ENCODE peak calls at places on chromosomes 12 and 14, in nine cellular contexts. T is GOT3; D is neuronal stem cell; C is hepatocyte; S is NCI-H1436 treated with DMSO at 0.1 percent for 48 hours; Y is stimulated activated CD4-positive, alpha-beta T cell treated with anti-CD3 and anti-CD28 coated beads, Interleukin-2, amount 100 ng/mL, for 48 hours; I is posterior vena cava; R is left ventricle myocardium superior; G is epithelial cell of proximal tubule. N is an unnamed sample.

GRCh38 chr12:57224973-57225679 is 4.4 kb upstream of the SHMT2 start:
- DNase-seq in T (no peak), D (no peak), C (peak), S (no peak), Y (peak), I (no peak), R (peak), G (no peak), N (no peak)

GRCh38 chr14:98136019-98136418 is 1136.0 kb downstream of the BCL11B start:
- DNase-seq in T (no peak), D (no peak), C (no peak), S (no peak), Y (no peak), I (no peak), R (no peak), G (no peak), N (no peak)

GRCh38 chr12:96438330-96438729 is 38.1 kb upstream of the CDK17 start:
- DNase-seq in T (no peak), D (no peak), C (no peak), S (no peak), Y (no peak), I (no peak), R (no peak), G (no peak), N (no peak)

GRCh38 chr12:78473136-78473535 is 391.4 kb upstream of the SYT1 start:
- DNase-seq in T (no peak), D (no peak), C (peak), S (no peak), Y (no peak), I (no peak), R (no peak), G (no peak), N (no peak)

GRCh38 chr14:60723218-60724079 is 702 bp downstream of the SIX4 start:
- DNase-seq in T (no peak), D (peak), C (peak), S (no peak), Y (peak), I (peak), R (peak), G (no peak), N (peak)

GRCh38 chr14:92754956-92755355 is 6.5 kb upstream of the LGMN start:
- DNase-seq in T (no peak), D (no peak), C (no peak), S (no peak), Y (no peak), I (no peak), R (no peak), G (no peak), N (no peak)

GRCh38 chr14:86933460-86933859 is 1059.5 kb downstream of the GALC start:
- DNase-seq in T (no peak), D (no peak), C (no peak), S (no peak), Y (no peak), I (no peak), R (no peak), G (no peak), N (no peak)

GRCh38 chr12:17593715-17594406 is 496.1 kb downstream of the RERGL start:
- DNase-seq in T (no peak), D (no peak), C (no peak), S (no peak), Y (no peak), I (no peak), R (no peak), G (no peak), N (no peak)

GRCh38 chr12:122835693-122836026 is 403 bp downstream of the HIP1R start:
- DNase-seq in T (no peak), D (no peak), C (peak), S (no peak), Y (peak), I (peak), R (peak), G (no peak), N (no peak)

GRCh38 chr14:30223385-30223785 is 295.7 kb upstream of the PRKD1 start:
- DNase-seq in T (no peak), D (no peak), C (peak), S (no peak), Y (no peak), I (no peak), R (peak), G (peak), N (peak)

N was measured in left cardiac atrium.